ENCODE peak calls at places on chromosomes 6 and 20, in five cellular contexts. M is GM23338; P is T-cell; D is stimulated activated CD4-positive, alpha-beta T cell treated with anti-CD3 and anti-CD28 coated beads, Interleukin-1b, Interleukin-23, amount 100 ng/mL, for 4 hours; O is cerebellum. U is an unnamed sample.

GRCh38 chr6:19368511-19368910 is 468.7 kb upstream of the ID4 start:
- DNase-seq in M (no peak), O (no peak), P (no peak), D (no peak), U (peak)

GRCh38 chr6:150894191-150894744 is 28.8 kb downstream of the MTHFD1L start:
- DNase-seq in M (no peak), O (no peak), D (no peak), P (no peak), U (no peak)

GRCh38 chr20:2000286-2000685 is 6.4 kb upstream of the PDYN start:
- DNase-seq in M (no peak), P (no peak), O (no peak), D (no peak), U (no peak)

GRCh38 chr6:2951723-2952122 is 19.6 kb downstream of the SERPINB6 start:
- DNase-seq in P (no peak), M (peak), O (no peak), D (no peak), U (no peak)

GRCh38 chr20:44702776-44703175 is 12.4 kb upstream of the CCN5 start:
- DNase-seq in P (no peak), M (no peak), D (no peak), O (peak), U (no peak)

GRCh38 chr6:82045965-82046756 is 201.4 kb downstream of the IBTK start:
- DNase-seq in O (no peak), D (no peak), P (no peak), M (no peak), U (no peak)

GRCh38 chr20:37383229-37383989 is 37.5 kb downstream of the SRC start:
- DNase-seq in D (no peak), M (no peak), O (no peak), P (no peak), U (no peak)

GRCh38 chr6:111792241-111792640 is 81.0 kb downstream of the FYN start:
- DNase-seq in M (no peak), P (no peak), D (no peak), O (no peak), U (no peak)

U was measured in neural progenitor cell.